ENCODE peak calls at places on chromosome 15, in five cellular contexts. One of them, this sample, is unnamed.
A peak's percentile ranks its signal among the peaks of the same experiment; 100 is the strongest.

GRCh38 chr15:85137507-85138175 is 156.0 kb downstream of the PDE8A start:
- DNase-seq in H1: no peak
- DNase-seq in HepG2: no peak
- DNase-seq in HEK293T: no peak
- DNase-seq in GM12878: no peak
- DNase-seq in this sample: no peak

GRCh38 chr15:77656294-77656693 is 23.6 kb upstream of the LINGO1 start:
- DNase-seq in HEK293T: no peak
- DNase-seq in H1: no peak
- DNase-seq in HepG2: no peak
- DNase-seq in GM12878: no peak
- DNase-seq in this sample: no peak

GRCh38 chr15:67175643-67176071 is 78.8 kb downstream of the AAGAB start:
- DNase-seq in HEK293T: no peak
- DNase-seq in H1: no peak
- DNase-seq in HepG2: no peak
- DNase-seq in GM12878: peak; percentile 8
- DNase-seq in this sample: no peak

GRCh38 chr15:38868326-38869114 is 303.9 kb upstream of the RASGRP1 start:
- DNase-seq in HEK293T: no peak
- DNase-seq in GM12878: no peak
- DNase-seq in HepG2: peak; percentile 11
- DNase-seq in H1: no peak
- DNase-seq in this sample: no peak

GRCh38 chr15:35019401-35020327 is 31.6 kb upstream of the ZNF770 start:
- DNase-seq in HEK293T: no peak
- DNase-seq in H1: peak; percentile 54
- DNase-seq in GM12878: no peak
- DNase-seq in HepG2: no peak
- DNase-seq in this sample: no peak

GRCh38 chr15:98160236-98160635 is 199.7 kb downstream of the ARRDC4 start:
- DNase-seq in HepG2: no peak
- DNase-seq in GM12878: no peak
- DNase-seq in HEK293T: no peak
- DNase-seq in H1: no peak
- DNase-seq in this sample: no peak

GRCh38 chr15:25236143-25236860 is 202.5 kb downstream of the UBE3A start:
- DNase-seq in HEK293T: no peak
- DNase-seq in GM12878: no peak
- DNase-seq in HepG2: no peak
- DNase-seq in H1: no peak
- DNase-seq in this sample: no peak

GRCh38 chr15:38696120-38696727 is 131.6 kb upstream of the RASGRP1 start:
- DNase-seq in HepG2: no peak
- DNase-seq in H1: no peak
- DNase-seq in GM12878: no peak
- DNase-seq in HEK293T: no peak
- DNase-seq in this sample: no peak

GRCh38 chr15:92294759-92295158 is 98.9 kb upstream of the ST8SIA2 start:
- DNase-seq in H1: no peak
- DNase-seq in HepG2: no peak
- DNase-seq in GM12878: no peak
- DNase-seq in HEK293T: no peak
- DNase-seq in this sample: no peak

GRCh38 chr15:90864507-90864906 is 3.9 kb upstream of the FURIN start:
- DNase-seq in H1: no peak
- DNase-seq in GM12878: no peak
- DNase-seq in HepG2: no peak
- DNase-seq in HEK293T: no peak
- DNase-seq in this sample: no peak

GRCh38 chr15:43516801-43517353 is 531 bp upstream of the MAP1A start:
- DNase-seq in HEK293T: no peak
- DNase-seq in GM12878: no peak
- DNase-seq in H1: no peak
- DNase-seq in HepG2: no peak
- DNase-seq in this sample: no peak

GRCh38 chr15:31128919-31129768 is 27.6 kb upstream of the TRPM1 start:
- DNase-seq in HepG2: peak; percentile 18
- DNase-seq in GM12878: no peak
- DNase-seq in H1: peak; percentile 97
- DNase-seq in HEK293T: peak; percentile 48
- DNase-seq in this sample: no peak

GRCh38 chr15:31328425-31328998 is 1.9 kb downstream of the KLF13 start:
- DNase-seq in GM12878: no peak
- DNase-seq in HepG2: no peak
- DNase-seq in H1: no peak
- DNase-seq in HEK293T: peak; percentile 17
- DNase-seq in this sample: no peak

GRCh38 chr15:91517491-91518200 is 335.9 kb upstream of the SLCO3A1 start:
- DNase-seq in HepG2: no peak
- DNase-seq in H1: no peak
- DNase-seq in GM12878: no peak
- DNase-seq in HEK293T: no peak
- DNase-seq in this sample: no peak

GRCh38 chr15:62665449-62665848 is 377.1 kb upstream of the TPM1 start:
- DNase-seq in HEK293T: no peak
- DNase-seq in HepG2: peak; percentile 26
- DNase-seq in H1: no peak
- DNase-seq in GM12878: no peak
- DNase-seq in this sample: peak; percentile 20

GRCh38 chr15:25175033-25175788 is 220.4 kb downstream of the SNRPN start:
- DNase-seq in GM12878: no peak
- DNase-seq in HEK293T: no peak
- DNase-seq in H1: no peak
- DNase-seq in HepG2: no peak
- DNase-seq in this sample: no peak

GRCh38 chr15:29035571-29036285 is 150.0 kb downstream of the APBA2 start:
- DNase-seq in HepG2: no peak
- DNase-seq in GM12878: no peak
- DNase-seq in HEK293T: no peak
- DNase-seq in H1: no peak
- DNase-seq in this sample: no peak

GRCh38 chr15:73873889-73874511 is 636 bp downstream of the TBC1D21 start:
- DNase-seq in HEK293T: peak; percentile 42
- DNase-seq in GM12878: no peak
- DNase-seq in H1: no peak
- DNase-seq in HepG2: peak; percentile 52
- DNase-seq in this sample: peak; percentile 52

GRCh38 chr15:63372018-63372705 is 9.5 kb downstream of the CA12 start:
- DNase-seq in HepG2: no peak
- DNase-seq in HEK293T: no peak
- DNase-seq in H1: no peak
- DNase-seq in GM12878: no peak
- DNase-seq in this sample: no peak

GRCh38 chr15:63466378-63467192 is 37.8 kb upstream of the USP3 start:
- DNase-seq in H1: peak; percentile 55
- DNase-seq in GM12878: no peak
- DNase-seq in HEK293T: peak; percentile 48
- DNase-seq in HepG2: peak; percentile 66
- DNase-seq in this sample: peak; percentile 59

GRCh38 chr15:88974392-88974791 is 61.2 kb upstream of the MFGE8 start:
- DNase-seq in GM12878: no peak
- DNase-seq in HEK293T: no peak
- DNase-seq in H1: no peak
- DNase-seq in HepG2: no peak
- DNase-seq in this sample: no peak

GRCh38 chr15:69857686-69858391 is 239.9 kb downstream of the TLE3 start:
- DNase-seq in GM12878: no peak
- DNase-seq in H1: no peak
- DNase-seq in HEK293T: no peak
- DNase-seq in HepG2: no peak
- DNase-seq in this sample: no peak

GRCh38 chr15:92082217-92082843 is 228.8 kb downstream of the SLCO3A1 start:
- DNase-seq in HEK293T: peak; percentile 74
- DNase-seq in H1: peak; percentile 88
- DNase-seq in GM12878: no peak
- DNase-seq in HepG2: peak; percentile 21
- DNase-seq in this sample: peak; percentile 70

GRCh38 chr15:85753791-85754452 is 40.8 kb downstream of the KLHL25 start:
- DNase-seq in HepG2: no peak
- DNase-seq in HEK293T: no peak
- DNase-seq in GM12878: no peak
- DNase-seq in H1: no peak
- DNase-seq in this sample: no peak

DNA sequence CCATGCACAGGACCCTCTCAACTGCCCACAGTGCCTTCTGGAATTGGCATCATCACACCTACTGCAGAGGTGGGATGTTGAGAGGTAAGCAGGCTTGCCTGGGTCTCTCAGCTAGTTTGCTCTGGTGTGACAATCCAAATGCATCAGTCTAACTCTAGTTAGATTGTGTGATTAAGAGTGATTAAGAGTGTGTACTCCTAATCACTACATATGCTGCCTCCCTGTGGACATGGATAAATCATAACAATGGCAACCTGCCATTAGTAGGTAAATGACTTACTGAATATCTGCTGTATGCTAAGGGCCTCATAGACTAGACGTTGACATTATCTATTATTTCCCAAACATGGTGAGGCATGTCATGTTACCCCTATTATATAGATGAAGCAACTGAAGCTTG is 342.1 kb downstream of the OCA2 start:
- DNase-seq in HepG2: no peak
- DNase-seq in HEK293T: no peak
- DNase-seq in GM12878: no peak
- DNase-seq in H1: peak; percentile 19
- DNase-seq in this sample: no peak
- TF ChIP-seq SUZ12 in HepG2: no peak
- TF ChIP-seq SUZ12 in HEK293T: no peak
- TF ChIP-seq SUZ12 in GM12878: no peak
- TF ChIP-seq SUZ12 in H1: no peak
- TF ChIP-seq SUZ12 in this sample: no peak

GRCh38 chr15:53296603-53297002 is 462.9 kb downstream of the WDR72 start:
- DNase-seq in GM12878: no peak
- DNase-seq in HepG2: peak; percentile 18
- DNase-seq in H1: no peak
- DNase-seq in HEK293T: no peak
- DNase-seq in this sample: no peak

GRCh38 chr15:53295574-53295973 is 463.9 kb downstream of the WDR72 start:
- DNase-seq in HepG2: no peak
- DNase-seq in HEK293T: no peak
- DNase-seq in H1: no peak
- DNase-seq in GM12878: no peak
- DNase-seq in this sample: no peak

GRCh38 chr15:53297828-53298227 is 461.6 kb downstream of the WDR72 start:
- DNase-seq in GM12878: no peak
- DNase-seq in HepG2: peak; percentile 50
- DNase-seq in H1: no peak
- DNase-seq in HEK293T: no peak
- DNase-seq in this sample: no peak
- TF ChIP-seq SUZ12 in GM12878: no peak
- TF ChIP-seq SUZ12 in HepG2: no peak
- TF ChIP-seq SUZ12 in H1: no peak
- TF ChIP-seq SUZ12 in HEK293T: no peak
- TF ChIP-seq SUZ12 in this sample: no peak

GRCh38 chr15:82111918-82112317 is 66.1 kb upstream of the MEX3B start:
- DNase-seq in GM12878: no peak
- DNase-seq in HepG2: no peak
- DNase-seq in H1: no peak
- DNase-seq in HEK293T: no peak
- DNase-seq in this sample: no peak
- TF ChIP-seq SUZ12 in GM12878: no peak
- TF ChIP-seq SUZ12 in HepG2: no peak
- TF ChIP-seq SUZ12 in H1: no peak
- TF ChIP-seq SUZ12 in HEK293T: no peak
- TF ChIP-seq SUZ12 in this sample: no peak

DNA sequence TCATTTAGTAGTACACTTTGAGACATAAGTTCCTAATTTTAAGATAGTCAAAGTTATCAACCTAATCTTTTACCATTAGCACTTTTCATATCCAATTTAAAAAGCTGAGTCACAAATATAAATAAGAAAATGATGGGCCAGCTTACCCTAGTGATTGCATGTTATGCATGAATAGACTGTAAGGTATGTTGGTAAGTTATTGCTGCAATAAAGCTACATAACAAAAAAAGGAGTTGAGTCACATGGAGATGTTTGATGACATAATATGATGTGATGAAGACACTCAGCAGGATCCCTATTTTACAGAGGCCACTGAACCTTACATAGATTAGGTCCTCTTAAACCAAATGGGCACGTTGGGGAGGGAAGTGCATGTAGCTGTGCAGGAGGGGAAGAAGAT is 161.2 kb downstream of the OCA2 start:
- DNase-seq in HepG2: no peak
- DNase-seq in GM12878: no peak
- DNase-seq in HEK293T: no peak
- DNase-seq in H1: no peak
- DNase-seq in this sample: no peak
- TF ChIP-seq SUZ12 in HepG2: no peak
- TF ChIP-seq SUZ12 in GM12878: no peak
- TF ChIP-seq SUZ12 in HEK293T: no peak
- TF ChIP-seq SUZ12 in H1: no peak
- TF ChIP-seq SUZ12 in this sample: no peak

GRCh38 chr15:51935466-51936118 is 36.0 kb downstream of the LEO1 start:
- DNase-seq in HepG2: no peak
- DNase-seq in H1: no peak
- DNase-seq in HEK293T: no peak
- DNase-seq in GM12878: peak; percentile 60
- DNase-seq in this sample: no peak

GRCh38 chr15:51931638-51932037 is 39.9 kb downstream of the LEO1 start:
- DNase-seq in H1: no peak
- DNase-seq in HepG2: no peak
- DNase-seq in HEK293T: no peak
- DNase-seq in GM12878: no peak
- DNase-seq in this sample: no peak

GRCh38 chr15:51939216-51939615 is 32.4 kb downstream of the LEO1 start:
- DNase-seq in HEK293T: no peak
- DNase-seq in GM12878: no peak
- DNase-seq in H1: no peak
- DNase-seq in HepG2: no peak
- DNase-seq in this sample: no peak

GRCh38 chr15:51938286-51938685 is 33.3 kb downstream of the LEO1 start:
- DNase-seq in H1: no peak
- DNase-seq in HepG2: no peak
- DNase-seq in GM12878: no peak
- DNase-seq in HEK293T: no peak
- DNase-seq in this sample: no peak

GRCh38 chr15:51936119-51936478 is 35.5 kb downstream of the LEO1 start:
- DNase-seq in GM12878: no peak
- DNase-seq in HepG2: no peak
- DNase-seq in HEK293T: no peak
- DNase-seq in H1: peak; percentile 51
- DNase-seq in this sample: peak; percentile 8
- TF ChIP-seq SUZ12 in GM12878: no peak
- TF ChIP-seq SUZ12 in HepG2: no peak
- TF ChIP-seq SUZ12 in HEK293T: no peak
- TF ChIP-seq SUZ12 in H1: no peak
- TF ChIP-seq SUZ12 in this sample: no peak

DNA sequence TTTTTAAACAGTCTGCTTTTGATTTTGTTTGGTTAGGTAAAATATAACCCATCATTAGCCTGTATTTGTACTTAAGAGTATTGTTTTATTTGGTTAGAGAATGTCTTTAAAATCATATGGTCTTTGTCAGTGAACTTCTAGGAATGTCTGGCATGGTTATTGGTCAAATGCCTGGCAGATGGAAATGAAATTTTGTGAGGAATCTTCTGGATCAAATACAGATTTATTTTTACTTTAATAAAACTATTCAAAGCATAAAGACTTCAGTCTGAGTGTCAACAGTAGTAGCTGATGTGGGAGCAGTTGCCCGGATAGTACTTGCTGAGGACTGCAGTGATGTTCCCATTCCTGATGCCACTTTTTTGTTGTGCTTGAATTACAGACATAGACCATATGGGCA is 64.0 kb downstream of the LRRC49 start:
- DNase-seq in HepG2: no peak
- DNase-seq in HEK293T: no peak
- DNase-seq in GM12878: no peak
- DNase-seq in H1: no peak
- DNase-seq in this sample: no peak
- TF ChIP-seq SUZ12 in HepG2: no peak
- TF ChIP-seq SUZ12 in HEK293T: no peak
- TF ChIP-seq SUZ12 in GM12878: no peak
- TF ChIP-seq SUZ12 in H1: no peak
- TF ChIP-seq SUZ12 in this sample: no peak

This sample was measured in NT2/D1.